ENCODE peak calls at places on chromosomes 6 and 20, in nine cellular contexts. One of them, this sample, is unnamed.

GRCh38 chr6:87408721-87409155 is 966 bp downstream of the CFAP206 start:
- DNase-seq in body of pancreas: no peak
- DNase-seq in keratinocyte: no peak
- DNase-seq in heart left ventricle: no peak
- DNase-seq in GM23338: no peak
- DNase-seq in right atrium auricular region: no peak
- DNase-seq in spleen: no peak
- DNase-seq in PC-9: peak
- DNase-seq in uterus: no peak
- DNase-seq in this sample: no peak

GRCh38 chr6:7143161-7143974 is 35.6 kb downstream of the RREB1 start:
- DNase-seq in body of pancreas: no peak
- DNase-seq in keratinocyte: no peak
- DNase-seq in heart left ventricle: no peak
- DNase-seq in GM23338: no peak
- DNase-seq in right atrium auricular region: no peak
- DNase-seq in spleen: no peak
- DNase-seq in PC-9: no peak
- DNase-seq in uterus: no peak
- DNase-seq in this sample: no peak

GRCh38 chr6:54935739-54936138 is 89.2 kb downstream of the FAM83B start:
- DNase-seq in body of pancreas: no peak
- DNase-seq in keratinocyte: peak
- DNase-seq in heart left ventricle: no peak
- DNase-seq in GM23338: peak
- DNase-seq in right atrium auricular region: no peak
- DNase-seq in spleen: no peak
- DNase-seq in PC-9: peak
- DNase-seq in uterus: no peak
- DNase-seq in this sample: no peak

GRCh38 chr6:98020222-98020621 is 737.2 kb upstream of the MMS22L start:
- DNase-seq in body of pancreas: no peak
- DNase-seq in keratinocyte: no peak
- DNase-seq in heart left ventricle: no peak
- DNase-seq in GM23338: peak
- DNase-seq in right atrium auricular region: no peak
- DNase-seq in spleen: no peak
- DNase-seq in PC-9: no peak
- DNase-seq in uterus: no peak
- DNase-seq in this sample: no peak

GRCh38 chr6:37309059-37309458 is 44.7 kb upstream of the RNF8 start:
- DNase-seq in body of pancreas: no peak
- DNase-seq in keratinocyte: no peak
- DNase-seq in heart left ventricle: no peak
- DNase-seq in GM23338: no peak
- DNase-seq in right atrium auricular region: no peak
- DNase-seq in spleen: no peak
- DNase-seq in PC-9: no peak
- DNase-seq in uterus: no peak
- DNase-seq in this sample: no peak

GRCh38 chr6:36333889-36334288 is 2.8 kb downstream of the BNIP5 start:
- DNase-seq in body of pancreas: no peak
- DNase-seq in keratinocyte: no peak
- DNase-seq in heart left ventricle: no peak
- DNase-seq in GM23338: peak
- DNase-seq in right atrium auricular region: no peak
- DNase-seq in spleen: no peak
- DNase-seq in PC-9: no peak
- DNase-seq in uterus: peak
- DNase-seq in this sample: no peak

GRCh38 chr6:34970962-34971361 is 81.9 kb downstream of the ANKS1A start:
- DNase-seq in body of pancreas: no peak
- DNase-seq in keratinocyte: no peak
- DNase-seq in heart left ventricle: no peak
- DNase-seq in GM23338: no peak
- DNase-seq in right atrium auricular region: no peak
- DNase-seq in spleen: no peak
- DNase-seq in PC-9: no peak
- DNase-seq in uterus: no peak
- DNase-seq in this sample: no peak

GRCh38 chr6:80625405-80625804 is 518.9 kb downstream of the BCKDHB start:
- DNase-seq in body of pancreas: no peak
- DNase-seq in keratinocyte: no peak
- DNase-seq in heart left ventricle: no peak
- DNase-seq in GM23338: no peak
- DNase-seq in right atrium auricular region: no peak
- DNase-seq in spleen: no peak
- DNase-seq in PC-9: no peak
- DNase-seq in uterus: no peak
- DNase-seq in this sample: no peak

GRCh38 chr6:16547586-16547985 is 213.7 kb downstream of the ATXN1 start:
- DNase-seq in body of pancreas: no peak
- DNase-seq in keratinocyte: no peak
- DNase-seq in heart left ventricle: no peak
- DNase-seq in GM23338: no peak
- DNase-seq in right atrium auricular region: no peak
- DNase-seq in spleen: no peak
- DNase-seq in PC-9: no peak
- DNase-seq in uterus: no peak
- DNase-seq in this sample: no peak

GRCh38 chr6:119858901-119859300 is 509.3 kb upstream of the MAN1A1 start:
- DNase-seq in body of pancreas: no peak
- DNase-seq in keratinocyte: no peak
- DNase-seq in heart left ventricle: no peak
- DNase-seq in GM23338: no peak
- DNase-seq in right atrium auricular region: no peak
- DNase-seq in spleen: no peak
- DNase-seq in PC-9: no peak
- DNase-seq in uterus: no peak
- DNase-seq in this sample: no peak

GRCh38 chr6:33929575-33930288 is 125.9 kb upstream of the MLN start:
- DNase-seq in body of pancreas: no peak
- DNase-seq in keratinocyte: no peak
- DNase-seq in heart left ventricle: no peak
- DNase-seq in GM23338: no peak
- DNase-seq in right atrium auricular region: no peak
- DNase-seq in spleen: no peak
- DNase-seq in PC-9: no peak
- DNase-seq in uterus: no peak
- DNase-seq in this sample: no peak

GRCh38 chr6:10221186-10221585 is 193.7 kb downstream of the TFAP2A start:
- DNase-seq in body of pancreas: no peak
- DNase-seq in keratinocyte: no peak
- DNase-seq in heart left ventricle: no peak
- DNase-seq in GM23338: no peak
- DNase-seq in right atrium auricular region: no peak
- DNase-seq in spleen: no peak
- DNase-seq in PC-9: no peak
- DNase-seq in uterus: no peak
- DNase-seq in this sample: no peak

GRCh38 chr20:45088247-45088646 is 12.7 kb downstream of the KCNS1 start:
- DNase-seq in body of pancreas: no peak
- DNase-seq in keratinocyte: peak
- DNase-seq in heart left ventricle: no peak
- DNase-seq in GM23338: peak
- DNase-seq in right atrium auricular region: no peak
- DNase-seq in spleen: no peak
- DNase-seq in PC-9: peak
- DNase-seq in uterus: no peak
- DNase-seq in this sample: no peak

GRCh38 chr20:45497971-45498494 is 17.4 kb downstream of the SPINT3 start:
- DNase-seq in body of pancreas: no peak
- DNase-seq in keratinocyte: no peak
- DNase-seq in heart left ventricle: no peak
- DNase-seq in GM23338: peak
- DNase-seq in right atrium auricular region: no peak
- DNase-seq in spleen: no peak
- DNase-seq in PC-9: peak
- DNase-seq in uterus: no peak
- DNase-seq in this sample: no peak

GRCh38 chr6:54654376-54654775 is 192.2 kb upstream of the FAM83B start:
- DNase-seq in body of pancreas: no peak
- DNase-seq in keratinocyte: no peak
- DNase-seq in heart left ventricle: no peak
- DNase-seq in GM23338: no peak
- DNase-seq in right atrium auricular region: no peak
- DNase-seq in spleen: no peak
- DNase-seq in PC-9: no peak
- DNase-seq in uterus: no peak
- DNase-seq in this sample: no peak

GRCh38 chr20:1941226-1941625 is 46.0 kb downstream of the SIRPA start:
- DNase-seq in body of pancreas: no peak
- DNase-seq in keratinocyte: peak
- DNase-seq in heart left ventricle: no peak
- DNase-seq in GM23338: no peak
- DNase-seq in right atrium auricular region: no peak
- DNase-seq in spleen: no peak
- DNase-seq in PC-9: no peak
- DNase-seq in uterus: peak
- DNase-seq in this sample: no peak

GRCh38 chr20:62825288-62825993 is 8.6 kb downstream of the COL9A3 start:
- DNase-seq in body of pancreas: no peak
- DNase-seq in keratinocyte: no peak
- DNase-seq in heart left ventricle: no peak
- DNase-seq in GM23338: no peak
- DNase-seq in right atrium auricular region: no peak
- DNase-seq in spleen: no peak
- DNase-seq in PC-9: no peak
- DNase-seq in uterus: no peak
- DNase-seq in this sample: no peak
- H3K27ac ChIP-seq in body of pancreas: no peak
- H3K27ac ChIP-seq in keratinocyte: no peak
- H3K27ac ChIP-seq in heart left ventricle: no peak
- H3K27ac ChIP-seq in GM23338: no peak
- H3K27ac ChIP-seq in right atrium auricular region: no peak
- H3K27ac ChIP-seq in spleen: no peak
- H3K27ac ChIP-seq in PC-9: no peak
- H3K27ac ChIP-seq in uterus: no peak
- H3K27ac ChIP-seq in this sample: peak

GRCh38 chr6:91303326-91303725 is 716.5 kb upstream of the MAP3K7 start:
- DNase-seq in body of pancreas: no peak
- DNase-seq in keratinocyte: no peak
- DNase-seq in heart left ventricle: no peak
- DNase-seq in GM23338: no peak
- DNase-seq in right atrium auricular region: no peak
- DNase-seq in spleen: peak
- DNase-seq in PC-9: no peak
- DNase-seq in uterus: no peak
- DNase-seq in this sample: no peak
- TF ChIP-seq CTCF in body of pancreas: no peak
- TF ChIP-seq CTCF in keratinocyte: no peak
- TF ChIP-seq CTCF in heart left ventricle: no peak
- TF ChIP-seq CTCF in GM23338: no peak
- TF ChIP-seq CTCF in right atrium auricular region: no peak
- TF ChIP-seq CTCF in spleen: no peak
- TF ChIP-seq CTCF in PC-9: no peak
- TF ChIP-seq CTCF in uterus: no peak
- TF ChIP-seq CTCF in this sample: no peak

GRCh38 chr6:30101423-30101938 is 11.4 kb downstream of the TRIM31 start:
- DNase-seq in body of pancreas: no peak
- DNase-seq in keratinocyte: no peak
- DNase-seq in heart left ventricle: no peak
- DNase-seq in GM23338: peak
- DNase-seq in right atrium auricular region: no peak
- DNase-seq in spleen: no peak
- DNase-seq in PC-9: no peak
- DNase-seq in uterus: no peak
- DNase-seq in this sample: no peak
- H3K4me3 ChIP-seq in body of pancreas: no peak
- H3K4me3 ChIP-seq in keratinocyte: peak
- H3K4me3 ChIP-seq in heart left ventricle: peak
- H3K4me3 ChIP-seq in GM23338: peak
- H3K4me3 ChIP-seq in right atrium auricular region: peak
- H3K4me3 ChIP-seq in spleen: peak
- H3K4me3 ChIP-seq in PC-9: peak
- H3K4me3 ChIP-seq in uterus: peak
- H3K4me3 ChIP-seq in this sample: peak

GRCh38 chr6:3194535-3195376 is 32.7 kb downstream of the TUBB2B start:
- DNase-seq in body of pancreas: no peak
- DNase-seq in keratinocyte: no peak
- DNase-seq in heart left ventricle: peak
- DNase-seq in GM23338: peak
- DNase-seq in right atrium auricular region: no peak
- DNase-seq in spleen: no peak
- DNase-seq in PC-9: no peak
- DNase-seq in uterus: no peak
- DNase-seq in this sample: no peak
- H3K27ac ChIP-seq in body of pancreas: no peak
- H3K27ac ChIP-seq in keratinocyte: no peak
- H3K27ac ChIP-seq in heart left ventricle: peak
- H3K27ac ChIP-seq in GM23338: peak
- H3K27ac ChIP-seq in right atrium auricular region: no peak
- H3K27ac ChIP-seq in spleen: no peak
- H3K27ac ChIP-seq in PC-9: no peak
- H3K27ac ChIP-seq in uterus: peak
- H3K27ac ChIP-seq in this sample: no peak

DNA sequence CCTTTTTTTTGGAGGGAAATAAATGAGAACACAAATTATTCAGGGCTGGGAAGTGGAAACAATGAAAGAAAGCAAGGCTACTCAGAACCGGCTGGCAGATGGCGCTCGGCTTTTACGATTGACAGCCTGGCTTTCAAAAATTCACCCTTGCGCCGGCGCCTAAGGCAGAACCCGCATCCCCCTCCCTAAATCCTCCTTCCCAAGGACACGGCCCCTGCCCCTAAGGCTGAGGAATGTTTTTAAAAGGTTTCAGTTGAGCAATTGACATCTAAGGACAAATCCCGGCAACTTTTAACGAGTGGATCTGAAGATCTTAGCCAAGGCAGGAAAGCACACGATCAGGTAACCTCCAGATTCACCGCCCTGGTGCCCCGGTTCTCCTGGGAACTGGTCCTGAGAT is 16.3 kb downstream of the GNAS start:
- DNase-seq in body of pancreas: no peak
- DNase-seq in keratinocyte: no peak
- DNase-seq in heart left ventricle: no peak
- DNase-seq in GM23338: peak
- DNase-seq in right atrium auricular region: no peak
- DNase-seq in spleen: no peak
- DNase-seq in PC-9: no peak
- DNase-seq in uterus: no peak
- DNase-seq in this sample: peak
- TF ChIP-seq CTCF in body of pancreas: no peak
- TF ChIP-seq CTCF in keratinocyte: no peak
- TF ChIP-seq CTCF in heart left ventricle: no peak
- TF ChIP-seq CTCF in GM23338: peak
- TF ChIP-seq CTCF in right atrium auricular region: no peak
- TF ChIP-seq CTCF in spleen: no peak
- TF ChIP-seq CTCF in PC-9: no peak
- TF ChIP-seq CTCF in uterus: no peak
- TF ChIP-seq CTCF in this sample: no peak